ENCODE peak calls at places on chromosomes 5 and 9, in nine cellular contexts. M is tibial nerve, I is A549, T is stomach, J is transverse colon, S is K562, Z is sigmoid colon, P is suprapubic skin, K is ovary. H is an unnamed sample.

GRCh38 chr9:120183615-120184014 is 396.4 kb downstream of the CDK5RAP2 start:
- DNase-seq in P (no peak), M (no peak), S (no peak), I (no peak), J (no peak), T (no peak), Z (no peak), K (no peak), H (no peak)

GRCh38 chr9:3879731-3880493 is 354.1 kb upstream of the RFX3 start:
- DNase-seq in J (no peak), Z (no peak), S (no peak), P (no peak), I (no peak), T (no peak), M (no peak), K (no peak), H (peak)

GRCh38 chr5:40798012-40798855 is at the start of gene PRKAA1:
- DNase-seq in Z (peak), I (peak), K (peak), S (peak), P (peak), M (peak), T (peak), J (peak), H (peak)

GRCh38 chr5:50856720-50857119 is 190.3 kb downstream of the PARP8 start:
- DNase-seq in P (no peak), I (no peak), S (no peak), J (no peak), Z (no peak), M (no peak), K (no peak), T (no peak), H (no peak)

GRCh38 chr9:94757158-94757557 is 30.7 kb downstream of the AOPEP start:
- DNase-seq in T (no peak), S (no peak), P (no peak), J (no peak), I (no peak), M (no peak), Z (no peak), K (no peak), H (no peak)

GRCh38 chr9:94112716-94113465 is 28.6 kb downstream of the PTPDC1 start:
- DNase-seq in P (no peak), T (no peak), Z (no peak), S (no peak), J (no peak), I (no peak), K (no peak), M (no peak), H (no peak)

GRCh38 chr5:65611524-65611923 is 12.6 kb downstream of the TRIM23 start:
- DNase-seq in J (no peak), T (no peak), P (no peak), Z (no peak), M (no peak), I (peak), K (no peak), S (no peak), H (no peak)

GRCh38 chr9:5552301-5552700 is 42.0 kb downstream of the PDCD1LG2 start:
- DNase-seq in T (no peak), J (no peak), I (no peak), S (no peak), P (no peak), K (no peak), Z (no peak), M (no peak), H (no peak)

GRCh38 chr9:10649076-10649475 is 36.3 kb upstream of the PTPRD start:
- DNase-seq in M (no peak), J (no peak), I (no peak), T (no peak), Z (no peak), P (no peak), K (no peak), S (no peak), H (no peak)

GRCh38 chr5:68046445-68046844 is 169.1 kb upstream of the PIK3R1 start:
- DNase-seq in I (peak), P (no peak), M (peak), K (no peak), S (no peak), J (no peak), T (no peak), Z (no peak), H (peak)

GRCh38 chr9:21294904-21295538 is 10.1 kb downstream of the IFNA5 start:
- DNase-seq in K (no peak), Z (no peak), J (no peak), T (no peak), S (no peak), P (no peak), I (no peak), M (no peak), H (no peak)

GRCh38 chr5:180080670-180081280 is 9.2 kb upstream of the RNF130 start:
- DNase-seq in Z (no peak), S (no peak), J (no peak), K (no peak), T (no peak), M (no peak), I (no peak), P (no peak), H (no peak)

GRCh38 chr5:138664276-138664943 is 88.8 kb upstream of the CTNNA1 start:
- DNase-seq in M (no peak), T (no peak), S (no peak), P (peak), I (no peak), K (no peak), J (no peak), Z (no peak), H (no peak)

DNA sequence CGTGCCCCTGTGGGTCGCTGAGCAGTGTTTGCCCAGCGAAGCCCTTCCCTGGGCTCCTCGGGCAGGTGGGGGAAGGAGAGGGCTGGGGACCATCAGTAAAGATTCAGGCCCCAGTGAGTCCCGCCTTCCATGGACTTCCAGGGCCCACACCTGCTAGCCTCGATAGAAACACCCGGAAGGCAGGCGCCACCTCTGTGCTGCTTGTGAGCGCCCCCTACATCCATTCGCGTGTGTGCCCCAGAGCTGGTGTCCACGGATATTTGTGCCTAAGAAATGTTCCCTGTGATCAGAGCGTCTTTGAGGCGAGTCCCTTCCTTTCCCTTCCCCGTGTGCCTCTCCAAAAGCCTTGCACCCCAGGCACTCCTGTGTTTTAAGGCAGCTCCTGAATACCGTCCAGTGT is 101.2 kb downstream of the COL5A1 start:
- DNase-seq in M (no peak), Z (no peak), S (no peak), J (no peak), T (no peak), K (no peak), P (no peak), I (no peak), H (no peak)
- TF ChIP-seq CTCF in M (no peak), Z (no peak), S (no peak), J (no peak), T (no peak), K (no peak), P (no peak), I (no peak), H (no peak)

GRCh38 chr5:145712245-145712644 is 122.9 kb downstream of the PRELID2 start:
- DNase-seq in M (no peak), S (no peak), Z (no peak), J (no peak), P (no peak), K (no peak), I (no peak), T (no peak), H (no peak)
- TF ChIP-seq POLR2A in M (no peak), S (no peak), Z (no peak), J (no peak), P (no peak), K (no peak), I (no peak), T (no peak), H (no peak)

GRCh38 chr5:132500931-132501628 is 10.5 kb upstream of the IRF1 start:
- DNase-seq in M (peak), I (peak), Z (peak), P (peak), S (peak), T (peak), J (peak), K (no peak), H (peak)
- TF ChIP-seq EP300 in M (no peak), I (no peak), Z (no peak), P (no peak), S (peak), T (no peak), J (peak), K (no peak), H (no peak)

GRCh38 chr5:177496111-177497010 is 1.0 kb downstream of the PDLIM7 start:
- DNase-seq in T (peak), P (no peak), J (peak), M (peak), S (peak), I (peak), Z (peak), K (peak), H (peak)
- TF ChIP-seq CTCF in T (no peak), P (peak), J (no peak), M (no peak), S (peak), I (no peak), Z (peak), K (peak), H (no peak)

GRCh38 chr9:111895996-111896941 is at the start of gene UGCG:
- DNase-seq in S (peak), Z (peak), T (peak), I (peak), P (peak), K (peak), M (peak), J (peak), H (peak)
- TF ChIP-seq POLR2A in S (peak), Z (peak), T (no peak), I (peak), P (peak), K (peak), M (peak), J (peak), H (peak)

GRCh38 chr9:137676998-137677397 is 58.2 kb downstream of the EHMT1 start:
- DNase-seq in T (no peak), J (no peak), K (no peak), P (no peak), M (no peak), Z (peak), I (no peak), S (no peak), H (no peak)

GRCh38 chr9:137672907-137673791 is 54.3 kb downstream of the EHMT1 start:
- DNase-seq in P (no peak), S (peak), I (peak), T (peak), M (peak), J (no peak), K (no peak), Z (peak), H (peak)

GRCh38 chr9:137673871-137674270 is 55.1 kb downstream of the EHMT1 start:
- DNase-seq in T (no peak), P (no peak), J (no peak), I (no peak), M (no peak), K (peak), S (no peak), Z (peak), H (no peak)

GRCh38 chr9:137671721-137672120 is 52.9 kb downstream of the EHMT1 start:
- DNase-seq in P (no peak), I (no peak), J (no peak), S (no peak), Z (peak), M (no peak), K (no peak), T (no peak), H (no peak)

DNA sequence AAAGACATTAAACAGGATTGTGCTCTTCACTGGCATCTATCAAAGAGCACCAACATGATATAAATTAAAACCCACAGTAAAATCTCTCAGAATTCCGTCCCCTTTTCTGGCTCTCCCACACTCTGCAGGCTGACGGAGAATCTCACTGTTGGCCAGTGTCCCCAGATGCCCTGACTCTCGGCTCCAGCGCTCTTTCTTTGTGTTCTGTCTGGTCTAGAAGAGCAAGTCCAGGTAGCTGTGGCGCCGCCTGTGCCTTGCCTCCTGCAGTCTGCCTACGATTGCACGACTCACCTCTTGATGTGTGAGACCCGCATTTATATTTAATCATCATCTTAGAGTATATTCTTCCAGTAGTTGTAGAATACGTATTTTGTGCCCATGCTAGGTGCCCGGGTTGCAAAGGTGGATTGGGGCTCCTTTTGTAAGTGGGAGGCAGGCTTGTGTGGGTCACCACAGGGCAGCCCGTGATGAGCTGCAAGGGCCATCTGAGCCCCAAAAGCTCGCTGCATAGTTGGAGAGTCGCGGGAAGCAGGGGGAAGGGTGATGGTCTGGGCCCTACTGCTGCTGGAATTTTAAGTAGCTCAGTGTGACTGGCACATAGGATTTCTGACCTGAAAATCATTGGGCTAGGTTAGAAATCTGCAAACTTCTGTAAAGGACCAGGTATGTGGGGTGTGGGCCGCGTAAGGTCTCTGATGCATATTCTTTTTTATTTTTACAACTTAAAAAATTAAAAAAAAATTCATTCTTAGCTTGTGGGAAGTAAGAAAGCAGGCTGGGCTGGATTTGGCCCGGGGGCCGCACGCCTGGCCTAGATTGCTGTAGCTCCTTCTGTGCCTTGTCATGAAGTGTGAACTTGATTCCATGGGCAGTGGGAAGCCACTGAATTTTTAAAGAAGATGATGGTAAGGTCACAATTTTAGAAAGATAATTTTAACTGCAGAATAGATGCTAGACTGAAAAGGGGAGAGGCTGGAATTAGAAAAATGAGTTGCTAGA is 55.8 kb downstream of the EHMT1 start:
- DNase-seq in P (no peak), Z (no peak), M (no peak), T (no peak), K (no peak), I (no peak), J (no peak), S (no peak), H (no peak)
- TF ChIP-seq EP300 in P (no peak), Z (no peak), M (no peak), T (no peak), K (no peak), I (no peak), J (no peak), S (no peak), H (no peak)

GRCh38 chr9:98549401-98549800 is 159.3 kb downstream of the GABBR2 start:
- DNase-seq in Z (no peak), T (no peak), J (no peak), P (no peak), K (no peak), I (no peak), S (no peak), M (no peak), H (no peak)
- TF ChIP-seq CTCF in Z (no peak), T (no peak), J (no peak), P (no peak), K (no peak), I (no peak), S (no peak), M (no peak), H (no peak)

GRCh38 chr5:96753017-96753397 is 54.7 kb downstream of the ERAP1 start:
- DNase-seq in P (no peak), T (no peak), I (no peak), K (no peak), J (no peak), Z (no peak), S (no peak), M (no peak), H (no peak)

GRCh38 chr5:96752341-96753016 is 55.3 kb downstream of the ERAP1 start:
- DNase-seq in M (peak), S (peak), J (no peak), P (no peak), Z (no peak), I (peak), K (no peak), T (no peak), H (no peak)

GRCh38 chr5:96750110-96750822 is 57.5 kb downstream of the ERAP1 start:
- DNase-seq in J (no peak), T (no peak), S (no peak), Z (no peak), I (no peak), M (no peak), K (no peak), P (no peak), H (no peak)

GRCh38 chr5:96753848-96754247 is 53.9 kb downstream of the ERAP1 start:
- DNase-seq in P (no peak), I (no peak), M (no peak), S (no peak), K (no peak), J (no peak), Z (no peak), T (no peak), H (no peak)

DNA sequence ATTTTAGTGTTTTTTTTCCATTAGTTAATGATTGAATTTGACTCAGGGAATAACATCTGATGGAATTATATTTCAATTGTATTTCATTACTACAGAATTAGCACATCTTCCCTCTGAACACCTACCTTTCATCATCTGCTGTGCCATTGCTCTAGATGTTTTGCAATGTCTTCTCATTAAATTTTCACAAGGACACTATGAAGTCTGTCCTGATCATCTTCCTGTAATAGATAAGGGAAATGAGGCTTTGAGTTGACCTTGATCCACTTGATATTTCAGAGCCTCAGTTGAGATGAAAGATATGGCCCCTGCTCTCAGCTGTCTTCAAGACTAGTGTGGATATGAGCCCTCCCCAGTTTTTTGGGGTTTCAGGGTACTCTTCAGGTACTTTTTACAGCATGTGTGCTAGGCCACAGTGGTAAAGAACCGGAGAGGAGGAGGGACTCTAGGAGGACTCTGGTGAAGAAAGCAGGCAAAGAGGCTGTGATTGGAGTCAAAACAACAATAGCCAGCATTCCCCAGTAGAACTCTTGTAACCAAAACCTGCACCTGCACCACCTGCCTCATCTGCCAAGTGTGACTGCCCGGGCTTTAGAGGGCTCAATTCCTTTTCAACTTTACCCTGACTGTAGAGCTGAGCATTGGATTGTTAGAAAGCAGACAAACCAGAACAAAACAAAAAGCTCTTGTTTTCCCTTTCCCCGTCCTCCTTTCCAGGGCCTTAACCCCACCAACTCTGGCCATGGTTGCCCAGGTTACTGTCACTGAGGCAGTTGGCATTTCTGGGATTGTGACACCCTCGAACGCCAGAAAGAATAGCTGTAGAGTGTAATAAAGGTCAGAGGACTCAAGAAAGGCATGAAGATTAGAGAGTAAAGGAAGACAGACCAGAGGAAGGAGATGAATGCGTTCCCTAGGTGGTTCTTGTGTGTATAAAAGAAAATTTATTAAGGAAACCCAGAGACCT is 56.3 kb downstream of the ERAP1 start:
- DNase-seq in S (no peak), M (no peak), P (no peak), T (no peak), K (no peak), J (no peak), Z (no peak), I (no peak), H (no peak)
- TF ChIP-seq POLR2A in S (no peak), M (no peak), P (no peak), T (no peak), K (no peak), J (no peak), Z (no peak), I (no peak), H (no peak)

GRCh38 chr9:134892820-134893420 is 12.3 kb downstream of the FCN2 start:
- DNase-seq in Z (no peak), T (peak), P (no peak), J (no peak), M (no peak), I (no peak), K (peak), S (no peak), H (no peak)

GRCh38 chr9:134892221-134892620 is 11.6 kb downstream of the FCN2 start:
- DNase-seq in Z (no peak), T (peak), J (no peak), S (no peak), P (no peak), K (no peak), I (no peak), M (no peak), H (peak)

GRCh38 chr9:134891713-134892112 is 11.1 kb downstream of the FCN2 start:
- DNase-seq in T (no peak), I (no peak), M (no peak), J (no peak), S (no peak), K (peak), Z (no peak), P (no peak), H (peak)

GRCh38 chr9:134889386-134890214 is 9.0 kb downstream of the FCN2 start:
- DNase-seq in J (no peak), T (no peak), P (no peak), Z (no peak), I (no peak), K (peak), S (no peak), M (no peak), H (no peak)

DNA sequence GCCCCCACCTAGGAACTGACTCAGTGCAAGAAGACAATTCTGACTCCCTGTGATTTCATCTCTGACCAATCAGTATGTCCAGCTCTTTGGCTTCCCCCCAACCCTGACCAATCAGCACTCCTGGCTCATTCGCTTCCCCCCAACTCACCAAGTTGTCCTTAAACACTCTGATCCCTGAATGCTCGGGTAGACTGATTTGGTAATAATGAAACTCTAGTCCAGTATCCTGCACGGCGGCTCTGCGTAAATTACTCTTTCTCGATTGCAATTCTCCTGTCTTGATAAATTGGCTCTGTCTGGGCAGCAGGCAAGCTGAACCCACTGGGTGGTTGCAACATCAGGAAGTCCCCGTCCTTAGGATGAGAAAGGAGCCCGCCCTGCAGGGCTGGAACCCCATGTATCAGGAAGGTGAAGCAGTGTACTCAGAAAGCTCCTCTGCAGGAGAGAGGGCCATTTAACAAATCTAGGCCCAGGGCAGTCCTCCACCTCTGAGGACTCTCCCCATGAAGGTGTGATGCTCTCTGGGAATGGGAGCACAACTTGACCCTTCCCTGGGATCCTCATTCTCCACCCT is 10.5 kb downstream of the FCN2 start:
- DNase-seq in I (no peak), M (no peak), P (no peak), T (peak), Z (no peak), K (peak), S (no peak), J (no peak), H (no peak)
- TF ChIP-seq EP300 in I (no peak), M (no peak), P (no peak), T (no peak), Z (no peak), K (no peak), S (no peak), J (no peak), H (no peak)

H was measured in upper lobe of left lung.